ENCODE peak calls at places on chromosome 9, in ten cellular contexts. I is astrocyte, R is NB4, B is neural progenitor cell, M is mammary epithelial cell, G is uterus, O is IMR-90, W is hepatocyte, Y is mucosa of descending colon, Z is endodermal cell. K is an unnamed sample.

GRCh38 chr9:4177970-4178758 is 121.7 kb downstream of the GLIS3 start:
- DNase-seq in O (no peak), W (no peak), B (no peak), R (no peak), I (no peak), Y (no peak), M (no peak), G (no peak), Z (no peak), K (no peak)

GRCh38 chr9:93597871-93598646 is 21.7 kb downstream of the PHF2 start:
- DNase-seq in I (no peak), W (peak; percentile 6), G (no peak), Z (peak; percentile 47), M (no peak), Y (peak; percentile 39), B (no peak), O (no peak), R (no peak), K (no peak)

GRCh38 chr9:38276751-38277439 is 115.6 kb upstream of the ALDH1B1 start:
- DNase-seq in Z (no peak), W (no peak), O (no peak), G (no peak), B (no peak), I (no peak), M (no peak), R (no peak), Y (no peak), K (no peak)

GRCh38 chr9:136222896-136223266 is 18.0 kb upstream of the LHX3 start:
- DNase-seq in O (no peak), M (no peak), Z (no peak), I (no peak), B (no peak), R (no peak), W (no peak), G (no peak), Y (no peak), K (no peak)

GRCh38 chr9:70083429-70083828 is 39.8 kb downstream of the MAMDC2 start:
- DNase-seq in Z (no peak), I (peak; percentile 40), G (no peak), B (peak; percentile 63), Y (no peak), M (peak; percentile 35), R (no peak), O (no peak), W (no peak), K (peak; percentile 48)

GRCh38 chr9:110444911-110445310 is 107.2 kb upstream of the TXNDC8 start:
- DNase-seq in B (no peak), M (peak; percentile 16), W (no peak), I (peak; percentile 94), Y (no peak), R (no peak), G (no peak), Z (no peak), O (peak; percentile 86), K (peak; percentile 49)

GRCh38 chr9:124190761-124191160 is 67.0 kb upstream of the NEK6 start:
- DNase-seq in G (no peak), Z (no peak), W (no peak), Y (no peak), O (no peak), B (peak; percentile 23), R (no peak), I (no peak), M (no peak), K (no peak)

GRCh38 chr9:90022474-90022873 is 417.7 kb downstream of the GADD45G start:
- DNase-seq in I (peak; percentile 22), M (peak; percentile 59), Y (no peak), Z (peak; percentile 12), O (no peak), W (no peak), R (no peak), G (no peak), B (no peak), K (no peak)

GRCh38 chr9:95089916-95090791 is 227.4 kb downstream of the FANCC start:
- DNase-seq in G (no peak), Z (no peak), M (no peak), I (no peak), Y (no peak), O (no peak), W (no peak), B (no peak), R (no peak), K (no peak)

GRCh38 chr9:90578116-90578815 is 64.4 kb downstream of the DIRAS2 start:
- DNase-seq in W (no peak), M (no peak), I (no peak), R (no peak), Y (no peak), O (no peak), Z (no peak), B (no peak), G (no peak), K (no peak)

DNA sequence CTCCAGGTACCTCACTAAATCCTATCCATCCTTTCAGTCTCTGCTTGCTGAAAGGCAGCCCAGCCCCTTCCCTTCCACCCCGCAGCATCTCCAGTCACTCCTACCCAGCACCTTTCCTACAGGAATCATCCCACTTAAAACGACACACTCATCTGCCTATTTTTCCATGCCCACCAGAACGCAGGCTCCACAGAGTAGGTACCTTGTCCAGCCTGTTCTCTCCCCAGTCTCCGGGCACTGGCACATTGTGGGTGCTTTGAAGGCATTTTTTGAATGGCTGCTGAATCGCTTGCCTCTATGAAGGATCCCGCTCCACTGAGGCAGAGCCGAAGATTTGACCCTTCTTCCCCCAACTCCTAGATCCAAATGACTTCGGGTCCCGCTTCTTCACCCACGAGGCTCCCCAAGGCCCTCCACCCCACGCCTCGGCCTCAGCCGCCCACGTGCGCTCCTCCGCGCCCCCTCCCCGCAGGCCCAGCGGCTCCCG is 15.6 kb downstream of the LHX6 start:
- DNase-seq in O (no peak), G (no peak), I (no peak), Z (no peak), Y (no peak), R (no peak), W (no peak), B (no peak), M (no peak), K (no peak)
- H3K4me3 ChIP-seq in O (no peak overlapping the region), G (no peak overlapping the region), I (no peak overlapping the region), Z (no peak overlapping the region), Y (no peak overlapping the region), R (peak overlapping the region; percentile 67), W (no peak overlapping the region), B (peak overlapping the region; percentile 45), M (peak overlapping the region; percentile 51), K (no peak overlapping the region)

DNA sequence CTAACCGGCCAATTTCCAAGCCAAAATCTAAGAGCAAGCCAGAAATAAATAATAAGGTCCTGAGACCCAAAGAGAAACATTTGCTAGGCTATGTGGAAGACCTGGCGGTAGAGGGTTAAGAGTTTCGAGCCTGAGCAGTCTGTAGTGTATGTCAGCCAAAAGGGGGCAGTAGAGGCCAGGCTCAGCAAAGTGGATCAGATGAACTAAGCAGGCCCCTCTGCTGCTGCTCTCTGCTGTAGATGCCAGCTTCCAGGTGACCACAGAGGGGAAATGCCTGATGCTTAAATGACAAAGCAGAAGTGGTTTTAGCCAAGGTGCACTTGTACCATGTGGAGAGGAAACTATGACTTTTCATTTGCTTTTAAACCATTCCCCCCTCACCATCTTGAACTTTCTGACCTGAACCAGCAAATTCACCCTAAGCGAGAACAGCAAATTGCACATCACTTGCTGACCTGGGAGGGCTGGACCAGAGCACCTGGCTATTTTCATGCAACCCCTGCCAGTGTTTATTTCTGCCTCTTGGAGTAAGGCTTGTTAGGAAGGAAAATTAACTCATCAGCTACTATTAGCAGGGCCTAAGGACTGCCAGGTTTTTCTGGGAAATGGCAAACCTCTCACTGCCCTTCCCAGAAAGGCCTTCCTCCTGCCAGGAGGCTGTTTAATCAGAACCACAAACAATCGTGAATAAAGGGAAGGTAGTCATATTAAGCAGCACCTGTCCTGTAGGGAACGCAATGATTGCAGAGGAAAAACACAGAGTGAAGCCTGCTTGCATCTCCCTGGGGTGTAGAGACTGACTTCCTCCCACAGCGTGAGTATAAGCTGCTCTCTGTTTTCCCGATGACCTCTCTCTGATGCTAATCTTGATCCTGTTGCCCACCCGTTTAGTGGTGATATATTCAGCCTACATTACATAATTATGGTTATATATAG is 818.2 kb downstream of the TLR4 start:
- DNase-seq in G (no peak), W (peak; percentile 74), O (no peak), B (peak; percentile 84), R (peak; percentile 68), I (peak; percentile 32), Z (peak; percentile 92), Y (no peak), M (peak; percentile 45), K (peak; percentile 61)
- TF ChIP-seq CTCF in G (no peak), W (peak; percentile 68), O (peak; percentile 18), B (peak; percentile 79), R (peak; percentile 68), I (peak; percentile 71), Z (peak; percentile 93), Y (peak; percentile 12), M (peak; percentile 80), K (peak; percentile 66)

GRCh38 chr9:96461336-96461735 is 11.4 kb downstream of the HABP4 start:
- DNase-seq in O (no peak), Y (no peak), I (no peak), G (no peak), R (no peak), Z (no peak), M (no peak), B (no peak), W (no peak), K (no peak)
- H3K4me3 ChIP-seq in O (no peak overlapping the region), Y (no peak overlapping the region), I (no peak overlapping the region), G (no peak overlapping the region), R (no peak overlapping the region), Z (no peak overlapping the region), M (no peak overlapping the region), B (no peak overlapping the region), W (no peak overlapping the region), K (no peak overlapping the region)

DNA sequence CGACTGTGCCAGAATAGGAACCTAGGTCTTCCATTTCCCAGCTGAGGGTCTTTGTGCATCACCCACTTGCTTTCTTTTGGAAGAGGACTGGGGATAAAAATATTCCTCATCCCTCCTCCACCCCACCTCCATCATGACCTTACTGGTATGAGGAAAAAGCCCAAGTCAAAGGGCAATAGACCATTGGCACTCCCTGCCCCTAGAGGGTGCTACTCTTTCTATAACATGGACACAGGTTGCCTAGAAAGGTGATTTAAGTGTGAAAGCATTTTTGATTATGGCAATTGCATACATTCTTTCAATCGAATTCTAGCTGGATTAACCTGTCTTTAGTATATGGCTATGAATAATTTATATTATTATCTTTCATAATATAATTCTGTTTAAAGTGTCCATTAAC is 22.8 kb upstream of the ZNF618 start:
- DNase-seq in O (no peak), G (no peak), M (no peak), R (peak; percentile 22), Y (no peak), B (peak; percentile 54), W (no peak), Z (peak; percentile 68), I (no peak), K (no peak)
- TF ChIP-seq CTCF in O (peak; percentile 22), G (no peak), M (peak; percentile 80), R (peak; percentile 40), Y (no peak), B (peak; percentile 69), W (peak; percentile 25), Z (peak; percentile 87), I (no peak), K (peak; percentile 44)